ENCODE peak calls at places on chromosomes 7 and 10, in six cellular contexts. Z, E, A, R, B and K are unnamed samples.

GRCh38 chr7:45888993-45889366 is 692 bp downstream of the IGFBP1 start:
- DNase-seq in B (no peak), E (no peak), Z (no peak), R (no peak), A (no peak), K (no peak)

GRCh38 chr10:17725703-17726102 is 26.3 kb upstream of the TMEM236 start:
- DNase-seq in A (no peak), E (no peak), R (no peak), Z (no peak), B (no peak), K (no peak)

GRCh38 chr7:801940-802364 is 30.3 kb upstream of the SUN1 start:
- DNase-seq in E (no peak), Z (no peak), A (peak; percentile 40), R (no peak), B (no peak), K (peak; percentile 82)

GRCh38 chr7:10703981-10704380 is 269.7 kb upstream of the PHF14 start:
- DNase-seq in E (no peak), R (no peak), A (no peak), Z (no peak), B (no peak), K (no peak)

GRCh38 chr10:9222917-9223316 is 1168.4 kb downstream of the GATA3 start:
- DNase-seq in B (no peak), Z (peak; percentile 60), R (no peak), A (no peak), E (no peak), K (no peak)

GRCh38 chr7:115070311-115070710 is 148.4 kb downstream of the MDFIC start:
- DNase-seq in A (no peak), R (no peak), B (no peak), E (no peak), Z (peak; percentile 56), K (no peak)

GRCh38 chr10:80204801-80205477 is 398 bp downstream of the ANXA11 start:
- DNase-seq in A (peak; percentile 50), R (peak; percentile 74), Z (peak; percentile 37), E (no peak), B (no peak), K (peak; percentile 83)

GRCh38 chr7:126574838-126575250 is 677.9 kb downstream of the GRM8 start:
- DNase-seq in R (no peak), A (no peak), E (peak; percentile 32), Z (peak; percentile 74), B (no peak), K (no peak)

GRCh38 chr7:48421357-48421756 is 250.1 kb downstream of the ABCA13 start:
- DNase-seq in A (no peak), R (peak; percentile 20), Z (peak; percentile 2), B (no peak), E (no peak), K (no peak)

GRCh38 chr7:93715234-93715633 is 140.7 kb upstream of the CALCR start:
- DNase-seq in A (peak; percentile 26), B (no peak), Z (peak; percentile 43), E (peak; percentile 72), R (peak; percentile 65), K (peak; percentile 58)

GRCh38 chr7:108034586-108034985 is 31.6 kb upstream of the LAMB1 start:
- DNase-seq in B (no peak), A (no peak), E (no peak), Z (no peak), R (no peak), K (no peak)

GRCh38 chr7:94177441-94177840 is 173.3 kb upstream of the BET1 start:
- DNase-seq in E (no peak), R (no peak), Z (no peak), A (no peak), B (no peak), K (no peak)

GRCh38 chr7:832292-832967 is at the start of gene SUN1:
- DNase-seq in A (no peak), B (no peak), Z (peak; percentile 85), R (no peak), E (peak; percentile 59), K (no peak)

GRCh38 chr10:72523932-72524396 is 101.9 kb downstream of the MICU1 start:
- DNase-seq in Z (no peak), E (no peak), A (no peak), B (no peak), R (no peak), K (no peak)

GRCh38 chr7:69652947-69653701 is 54.8 kb downstream of the AUTS2 start:
- DNase-seq in E (no peak), Z (no peak), A (no peak), R (no peak), B (no peak), K (no peak)

GRCh38 chr7:149624006-149624405 is 126.4 kb upstream of the ZNF746 start:
- DNase-seq in E (no peak), R (peak; percentile 77), Z (peak; percentile 25), B (no peak), A (no peak), K (peak; percentile 51)

GRCh38 chr10:102644646-102645387 is 538 bp downstream of the TRIM8 start:
- DNase-seq in R (peak; percentile 93), B (peak; percentile 78), A (peak; percentile 85), Z (peak; percentile 73), E (peak; percentile 95), K (peak; percentile 93)

GRCh38 chr10:93063217-93063976 is 2.8 kb downstream of the CYP26C1 start:
- DNase-seq in B (no peak), R (no peak), E (peak; percentile 79), Z (no peak), A (no peak), K (no peak)

GRCh38 chr10:32413513-32413912 is 32.4 kb upstream of the CCDC7 start:
- DNase-seq in A (no peak), B (no peak), Z (peak; percentile 100), E (no peak), R (no peak), K (no peak)

GRCh38 chr10:132962623-132963429 is 20.5 kb upstream of the CFAP46 start:
- DNase-seq in A (no peak), R (no peak), E (no peak), B (no peak), Z (peak; percentile 43), K (no peak)

GRCh38 chr7:32536016-32536415 is 40.7 kb downstream of the AVL9 start:
- DNase-seq in B (no peak), R (no peak), A (no peak), E (no peak), Z (no peak), K (no peak)

GRCh38 chr7:120052884-120053382 is 220.0 kb upstream of the KCND2 start:
- DNase-seq in A (peak; percentile 22), B (no peak), R (no peak), E (no peak), Z (peak; percentile 93), K (peak; percentile 66)

GRCh38 chr7:95407751-95408150 is 11.6 kb upstream of the PON3 start:
- DNase-seq in R (no peak), Z (no peak), A (no peak), B (no peak), E (no peak), K (no peak)

DNA sequence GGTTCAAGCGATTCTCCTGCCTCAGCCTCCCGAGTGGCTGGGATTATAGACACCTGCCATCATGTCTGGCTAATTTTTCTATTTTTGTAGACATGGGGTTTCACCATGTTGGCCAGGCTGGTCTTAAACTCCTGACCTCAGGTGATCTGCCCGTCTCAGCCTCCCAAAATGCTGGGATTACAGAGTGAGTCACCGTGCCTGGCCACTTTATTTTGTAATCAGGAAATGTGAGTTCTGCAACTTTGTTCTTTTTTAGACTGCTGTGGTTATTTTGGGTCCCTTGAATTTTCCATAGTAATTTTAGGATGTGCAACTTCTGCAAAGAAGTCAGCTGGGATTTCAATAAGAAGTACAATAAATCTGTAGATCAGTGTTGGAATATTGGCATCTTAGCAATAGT is 96.8 kb downstream of the CYTH3 start:
- DNase-seq in Z (peak; percentile 55), R (no peak), A (no peak), B (no peak), E (no peak), K (no peak)
- H3K36me3 ChIP-seq in Z (peaks cover 17% of the 10 kb centered on the region), R (no peaks in the 10 kb centered on the region), A (peaks cover 42% of the 10 kb centered on the region), B (peaks cover 4% of the 10 kb centered on the region), E (no peaks in the 10 kb centered on the region), K (no peaks in the 10 kb centered on the region)

DNA sequence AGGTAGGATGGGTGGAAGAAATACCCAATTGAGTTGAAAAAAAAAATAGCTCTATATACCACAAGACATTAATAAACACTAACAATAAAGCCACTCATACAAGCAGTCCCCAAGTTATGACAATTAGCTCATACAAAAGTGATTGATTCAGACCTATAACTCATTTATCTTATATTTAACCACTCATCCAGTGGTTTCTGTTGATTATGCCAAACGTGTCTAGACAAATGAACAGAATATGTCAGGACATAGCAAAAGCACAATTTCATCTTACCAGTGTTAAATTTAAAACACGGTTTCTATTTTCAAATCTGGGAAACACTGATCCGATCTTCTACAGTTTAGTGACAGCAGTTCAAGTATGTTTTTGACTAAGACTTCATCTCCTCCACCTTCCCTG is 17.0 kb downstream of the ABI1 start:
- DNase-seq in B (no peak), A (no peak), R (no peak), E (no peak), Z (no peak), K (no peak)
- H3K27ac ChIP-seq in B (no peak overlapping the region), A (no peak overlapping the region), R (no peak overlapping the region), E (no peak overlapping the region), Z (no peak overlapping the region), K (no peak overlapping the region)

GRCh38 chr10:5441106-5441505 is 28.7 kb downstream of the NET1 start:
- DNase-seq in B (no peak), E (no peak), A (no peak), R (no peak), Z (no peak), K (no peak)
- H3K36me3 ChIP-seq in B (no peaks in the 10 kb centered on the region), E (no peaks in the 10 kb centered on the region), A (no peaks in the 10 kb centered on the region), R (no peaks in the 10 kb centered on the region), Z (no peaks in the 10 kb centered on the region), K (peaks cover 1% of the 10 kb centered on the region)

GRCh38 chr10:126935263-126935946 is 30.2 kb downstream of the DOCK1 start:
- DNase-seq in A (no peak), E (no peak), R (no peak), B (no peak), Z (peak; percentile 51), K (no peak)
- H3K27ac ChIP-seq in A (no peak overlapping the region), E (no peak overlapping the region), R (no peak overlapping the region), B (no peak overlapping the region), Z (no peak overlapping the region), K (no peak overlapping the region)